ENCODE peak calls at places on chromosomes 2 and 18, in five cellular contexts. U, I, R, Y and M are unnamed samples.
A peak's percentile ranks its signal among the peaks of the same experiment; 100 is the strongest.

GRCh38 chr2:25619187-25619586 is 54.2 kb downstream of the DTNB start:
- DNase-seq in U (no peak), I (no peak), R (no peak), Y (no peak), M (no peak)

GRCh38 chr2:213004197-213004821 is 147.1 kb downstream of the IKZF2 start:
- DNase-seq in U (no peak), I (no peak), R (no peak), Y (no peak), M (no peak)

GRCh38 chr2:239819091-239819973 is 205.8 kb downstream of the NDUFA10 start:
- DNase-seq in U (no peak), I (no peak), R (no peak), Y (no peak), M (no peak)

GRCh38 chr2:18373081-18373480 is 187.4 kb downstream of the RDH14 start:
- DNase-seq in U (no peak), I (no peak), R (no peak), Y (no peak), M (no peak)

GRCh38 chr2:54568876-54569298 is 112.8 kb downstream of the SPTBN1 start:
- DNase-seq in U (no peak), I (no peak), R (peak; percentile 77), Y (no peak), M (no peak)

GRCh38 chr2:26540306-26540705 is 62.4 kb upstream of the OTOF start:
- DNase-seq in U (peak; percentile 14), I (no peak), R (peak; percentile 42), Y (no peak), M (no peak)

GRCh38 chr2:112540906-112541305 is 1.4 kb upstream of the POLR1B start:
- DNase-seq in U (no peak), I (no peak), R (no peak), Y (no peak), M (no peak)

GRCh38 chr2:73283545-73284295 is 558 bp downstream of the FBXO41 start:
- DNase-seq in U (no peak), I (peak; percentile 52), R (no peak), Y (no peak), M (no peak)

GRCh38 chr2:71069376-71069775 is 928 bp downstream of the NAGK start:
- DNase-seq in U (no peak), I (no peak), R (no peak), Y (no peak), M (no peak)

GRCh38 chr18:69840445-69840844 is 107.2 kb downstream of the CD226 start:
- DNase-seq in U (no peak), I (no peak), R (no peak), Y (no peak), M (no peak)

GRCh38 chr2:228652366-228652765 is 470.9 kb upstream of the SPHKAP start:
- DNase-seq in U (no peak), I (no peak), R (no peak), Y (no peak), M (no peak)

GRCh38 chr2:106076941-106077340 is 117.2 kb downstream of the UXS1 start:
- DNase-seq in U (no peak), I (no peak), R (no peak), Y (no peak), M (no peak)

GRCh38 chr2:241551998-241552737 is 6.4 kb upstream of the BOK start:
- DNase-seq in U (no peak), I (peak; percentile 32), R (no peak), Y (peak; percentile 34), M (no peak)

GRCh38 chr18:49630246-49630699 is 68.4 kb downstream of the LIPG start:
- DNase-seq in U (no peak), I (no peak), R (no peak), Y (no peak), M (no peak)

GRCh38 chr2:196242131-196242620 is 70.8 kb upstream of the STK17B start:
- DNase-seq in U (no peak), I (no peak), R (no peak), Y (no peak), M (no peak)

GRCh38 chr2:196244516-196244915 is 73.1 kb upstream of the STK17B start:
- DNase-seq in U (no peak), I (no peak), R (no peak), Y (no peak), M (no peak)

GRCh38 chr2:196239622-196240587 is 68.5 kb upstream of the STK17B start:
- DNase-seq in U (peak; percentile 86), I (peak; percentile 75), R (no peak), Y (peak; percentile 37), M (peak; percentile 42)

GRCh38 chr2:196238836-196239380 is 67.5 kb upstream of the STK17B start:
- DNase-seq in U (no peak), I (no peak), R (no peak), Y (no peak), M (no peak)

GRCh38 chr2:196241175-196241574 is 69.8 kb upstream of the STK17B start:
- DNase-seq in U (no peak), I (no peak), R (no peak), Y (no peak), M (no peak)
- H3K27ac ChIP-seq in U (peak overlapping the region; percentile 57), I (no peak overlapping the region), R (no peak overlapping the region), Y (no peak overlapping the region), M (no peak overlapping the region)

GRCh38 chr2:64455545-64455944 is 1.6 kb downstream of the LGALSL start:
- DNase-seq in U (no peak), I (no peak), R (no peak), Y (no peak), M (no peak)
- H3K27ac ChIP-seq in U (peak overlapping the region; percentile 93), I (peak overlapping the region; percentile 81), R (no peak overlapping the region), Y (no peak overlapping the region), M (peak overlapping the region; percentile 90)

GRCh38 chr2:165630276-165630675 is 160.8 kb downstream of the CSRNP3 start:
- DNase-seq in U (no peak), I (no peak), R (no peak), Y (no peak), M (no peak)

GRCh38 chr2:165632594-165632993 is 161.5 kb downstream of the GALNT3 start:
- DNase-seq in U (no peak), I (no peak), R (no peak), Y (no peak), M (no peak)

GRCh38 chr2:165627463-165627862 is 158.0 kb downstream of the CSRNP3 start:
- DNase-seq in U (no peak), I (no peak), R (no peak), Y (no peak), M (no peak)

GRCh38 chr2:165633431-165633830 is 160.6 kb downstream of the GALNT3 start:
- DNase-seq in U (no peak), I (no peak), R (no peak), Y (no peak), M (no peak)

GRCh38 chr2:165629776-165630175 is 160.3 kb downstream of the CSRNP3 start:
- DNase-seq in U (no peak), I (no peak), R (no peak), Y (no peak), M (no peak)
- H3K27ac ChIP-seq in U (no peak overlapping the region), I (no peak overlapping the region), R (no peak overlapping the region), Y (no peak overlapping the region), M (no peak overlapping the region)

GRCh38 chr2:78063246-78064020 is 541.3 kb upstream of the LRRTM4 start:
- DNase-seq in U (no peak), I (no peak), R (no peak), Y (no peak), M (no peak)

GRCh38 chr2:78056976-78057375 is 534.8 kb upstream of the LRRTM4 start:
- DNase-seq in U (no peak), I (no peak), R (no peak), Y (no peak), M (no peak)

GRCh38 chr2:78065366-78065765 is 543.2 kb upstream of the LRRTM4 start:
- DNase-seq in U (no peak), I (no peak), R (no peak), Y (no peak), M (no peak)

DNA sequence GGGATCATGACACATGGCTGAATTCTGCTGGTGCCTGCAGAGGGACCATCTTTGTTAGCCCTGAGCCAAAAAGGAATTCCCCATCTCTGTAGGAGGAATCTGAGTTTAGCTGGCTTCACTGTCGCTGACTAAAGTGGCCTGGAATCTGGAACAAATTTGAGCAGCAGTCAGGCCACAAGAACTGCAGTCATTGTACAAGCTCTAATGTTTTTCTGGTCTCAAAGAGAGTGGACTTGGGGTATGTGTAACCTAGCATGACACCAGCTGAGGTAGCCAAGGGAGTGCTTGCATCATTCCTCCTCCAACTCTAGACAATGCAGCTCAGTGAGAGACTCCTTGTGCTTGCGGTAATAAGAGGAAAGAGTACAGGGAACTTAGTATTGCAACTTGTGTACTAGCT is 539.1 kb upstream of the LRRTM4 start:
- DNase-seq in U (no peak), I (no peak), R (no peak), Y (no peak), M (no peak)
- H3K27ac ChIP-seq in U (no peak overlapping the region), I (no peak overlapping the region), R (no peak overlapping the region), Y (no peak overlapping the region), M (no peak overlapping the region)